ENCODE peak calls at places on chromosomes 13 and 19, in seven cellular contexts. R is H1, Z is IMR-90, Q is neuronal stem cell, D is mesendoderm, M is H9, P is mesenchymal stem cell. A is an unnamed sample.

GRCh38 chr19:7515471-7516226 is at the start of gene ZNF358:
- DNase-seq in M (peak; percentile 84), P (peak; percentile 68), R (peak; percentile 88), D (peak; percentile 86), Z (peak; percentile 46), Q (peak; percentile 76), A (peak; percentile 63)

GRCh38 chr19:39858541-39858940 is 12.4 kb upstream of the FBL start:
- DNase-seq in P (no peak), D (peak; percentile 65), M (peak; percentile 91), R (no peak), Q (no peak), Z (peak; percentile 63), A (no peak)

GRCh38 chr19:19550972-19551861 is 13.2 kb downstream of the CILP2 start:
- DNase-seq in D (peak; percentile 51), M (peak; percentile 32), Z (no peak), Q (no peak), R (no peak), P (no peak), A (no peak)

GRCh38 chr19:17564783-17565182 is 9.3 kb downstream of the COLGALT1 start:
- DNase-seq in Z (no peak), M (no peak), P (no peak), Q (no peak), R (no peak), D (peak; percentile 32), A (no peak)

GRCh38 chr19:4738734-4739133 is 15.1 kb upstream of the DPP9 start:
- DNase-seq in D (no peak), M (no peak), R (no peak), Z (no peak), Q (no peak), P (no peak), A (no peak)

GRCh38 chr19:6062274-6062673 is 48.0 kb downstream of the RFX2 start:
- DNase-seq in M (no peak), Z (no peak), R (no peak), P (no peak), Q (no peak), D (no peak), A (peak; percentile 57)

GRCh38 chr19:42655748-42656147 is 61.0 kb upstream of the CEACAM8 start:
- DNase-seq in D (no peak), Z (no peak), R (no peak), M (no peak), Q (no peak), P (no peak), A (no peak)

GRCh38 chr13:31767175-31767900 is 28.0 kb downstream of the RXFP2 start:
- DNase-seq in D (peak; percentile 55), M (no peak), Z (peak; percentile 84), Q (no peak), P (peak; percentile 50), R (no peak), A (peak; percentile 57)

GRCh38 chr19:9528757-9529336 is 9.6 kb downstream of the ZNF426 start:
- DNase-seq in Z (peak; percentile 9), D (peak; percentile 71), M (no peak), P (peak; percentile 32), Q (no peak), R (no peak), A (no peak)

GRCh38 chr13:84032116-84032515 is 149.8 kb upstream of the SLITRK1 start:
- DNase-seq in Q (no peak), Z (no peak), R (no peak), P (no peak), D (no peak), M (no peak), A (no peak)

GRCh38 chr13:43567608-43568007 is 219.2 kb downstream of the ENOX1 start:
- DNase-seq in R (no peak), D (no peak), Z (peak; percentile 64), Q (no peak), P (peak; percentile 50), M (no peak), A (no peak)

GRCh38 chr13:19179916-19180315 is 1.7 kb downstream of the TUBA3C start:
- DNase-seq in D (no peak), P (no peak), Z (no peak), M (no peak), Q (no peak), R (no peak), A (no peak)

GRCh38 chr19:5690955-5691204 is 785 bp downstream of the RPL36 start:
- DNase-seq in R (no peak), P (no peak), Z (no peak), M (no peak), D (no peak), Q (no peak), A (no peak)

GRCh38 chr19:15296841-15297415 is 35.4 kb downstream of the BRD4 start:
- DNase-seq in D (no peak), R (no peak), M (no peak), Q (no peak), P (no peak), Z (no peak), A (no peak)

GRCh38 chr19:38917921-38918491 is 6.0 kb upstream of the CCER2 start:
- DNase-seq in Q (no peak), R (no peak), M (no peak), P (peak; percentile 18), Z (no peak), D (no peak), A (peak; percentile 34)

GRCh38 chr19:15463865-15464371 is 426 bp downstream of the RASAL3 start:
- DNase-seq in D (no peak), Q (no peak), R (no peak), Z (no peak), P (no peak), M (peak; percentile 56), A (no peak)

GRCh38 chr19:17402982-17403855 is 2.2 kb downstream of the BST2 start:
- DNase-seq in D (peak; percentile 92), Z (no peak), R (peak; percentile 88), P (peak; percentile 62), M (peak; percentile 93), Q (peak; percentile 86), A (no peak)

GRCh38 chr19:36049080-36049698 is 4.9 kb downstream of the THAP8 start:
- DNase-seq in D (no peak), Q (no peak), Z (no peak), P (no peak), R (no peak), M (no peak), A (no peak)

GRCh38 chr13:101309014-101309619 is 107.2 kb downstream of the NALCN start:
- DNase-seq in Q (no peak), M (no peak), R (no peak), Z (peak; percentile 46), D (no peak), P (no peak), A (peak; percentile 59)

GRCh38 chr19:54325194-54325621 is 12.2 kb upstream of the LILRA5 start:
- DNase-seq in P (no peak), Q (peak; percentile 40), R (peak; percentile 65), M (no peak), D (peak; percentile 55), Z (peak; percentile 8), A (peak; percentile 24)

GRCh38 chr13:65597839-65598818 is 1632.0 kb downstream of the PCDH9 start:
- DNase-seq in Q (no peak), R (no peak), M (no peak), Z (peak; percentile 63), D (peak; percentile 47), P (peak; percentile 79), A (no peak)

GRCh38 chr13:83503424-83503823 is 378.9 kb downstream of the SLITRK1 start:
- DNase-seq in R (no peak), M (no peak), Q (no peak), Z (peak; percentile 7), D (no peak), P (no peak), A (no peak)

GRCh38 chr13:88751994-88752393 is 1080.8 kb downstream of the SLITRK5 start:
- DNase-seq in R (no peak), M (no peak), P (no peak), Z (no peak), Q (no peak), D (no peak), A (no peak)

GRCh38 chr13:98068511-98068910 is 74.4 kb upstream of the FARP1 start:
- DNase-seq in R (no peak), M (no peak), D (peak; percentile 27), Z (no peak), Q (no peak), P (no peak), A (peak; percentile 79)

GRCh38 chr19:31073485-31074221 is 275.6 kb downstream of the TSHZ3 start:
- DNase-seq in Q (no peak), M (no peak), Z (no peak), D (no peak), R (no peak), P (no peak), A (no peak)

GRCh38 chr13:111153279-111153976 is 38.3 kb downstream of the ARHGEF7 start:
- DNase-seq in D (peak; percentile 97), M (peak; percentile 95), R (peak; percentile 99), Z (peak; percentile 89), Q (peak; percentile 93), P (peak; percentile 95), A (peak; percentile 92)
- H3K9ac ChIP-seq in D (peak overlapping the region; percentile 91), M (peak overlapping the region; percentile 91), R (peak overlapping the region; percentile 91), Z (peak overlapping the region; percentile 91), Q (peak overlapping the region; percentile 98), P (peak overlapping the region; percentile 95), A (peak overlapping the region; percentile 95)

GRCh38 chr19:58581227-58582141 is 8.3 kb upstream of the MZF1 start:
- DNase-seq in R (peak; percentile 99), P (peak; percentile 93), D (peak; percentile 96), Z (peak; percentile 91), Q (peak; percentile 76), M (peak; percentile 96), A (peak; percentile 76)
- H3K4me2 ChIP-seq in R (no peak overlapping the region), P (no peak overlapping the region), D (no peak overlapping the region), Z (peak overlapping the region; percentile 53), Q (no peak overlapping the region), M (no peak overlapping the region), A (no peak overlapping the region)

DNA sequence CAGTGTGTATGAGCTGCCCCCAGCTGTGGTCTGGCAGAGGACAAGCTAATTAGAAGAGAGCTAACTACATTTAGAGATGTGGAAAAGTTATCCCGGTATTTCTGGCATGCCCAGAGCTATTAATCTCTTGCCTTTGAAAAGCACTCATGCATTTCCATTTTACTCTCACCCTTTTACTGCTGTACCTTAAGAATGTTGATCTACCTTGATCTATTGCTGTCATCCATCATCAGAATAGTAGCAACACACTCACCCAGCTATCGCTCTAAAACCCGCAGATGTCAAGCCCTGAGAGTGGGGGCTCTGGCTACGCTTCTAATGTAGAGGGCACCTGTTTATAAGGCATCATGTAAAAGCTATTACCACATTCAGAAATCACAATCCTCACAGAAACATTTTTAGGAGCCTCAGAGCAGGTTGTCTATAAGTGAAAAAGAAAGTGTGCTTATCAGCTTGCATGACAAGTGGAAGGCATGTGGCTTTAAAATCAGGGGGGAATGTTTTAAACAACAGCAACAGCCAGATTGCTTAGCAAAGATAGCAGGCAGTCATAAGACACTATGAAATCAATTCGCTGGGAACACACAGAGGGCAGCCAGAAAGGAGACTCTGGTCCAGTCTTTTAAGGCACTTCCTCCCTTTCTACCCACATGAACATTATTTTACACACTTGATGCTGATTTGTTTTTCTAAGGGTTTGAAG is 224.2 kb upstream of the IRS2 start:
- DNase-seq in R (no peak), Z (peak; percentile 63), M (no peak), P (peak; percentile 62), D (no peak), Q (no peak), A (no peak)
- H3K18ac ChIP-seq in R (no peak overlapping the region), Z (peak overlapping the region; percentile 16), M (no peak overlapping the region), P (no peak overlapping the region), D (no peak overlapping the region), Q (no peak overlapping the region), A (no peak overlapping the region)

GRCh38 chr13:41313659-41314197 is 2.7 kb downstream of the NAA16 start:
- DNase-seq in Z (no peak), M (no peak), D (no peak), R (no peak), P (no peak), Q (no peak), A (no peak)
- H3K9ac ChIP-seq in Z (peak overlapping the region; percentile 30), M (no peak overlapping the region), D (no peak overlapping the region), R (no peak overlapping the region), P (peak overlapping the region; percentile 95), Q (no peak overlapping the region), A (no peak overlapping the region)

A was measured in trophoblast cell.